ENCODE peak calls at places on chromosomes 12 and 14, in five cellular contexts. Y is K562, Z is GM12878, D is HepG2, V is SK-N-SH. G is an unnamed sample.

GRCh38 chr14:64725360-64725815 is 21.2 kb downstream of the PLEKHG3 start:
- DNase-seq in D (no peak), Y (no peak), Z (no peak), V (no peak), G (no peak)

GRCh38 chr12:127297327-127297726 is 969.6 kb upstream of the TMEM132C start:
- DNase-seq in V (no peak), Y (no peak), D (no peak), Z (no peak), G (no peak)

GRCh38 chr12:91326043-91327027 is 143.7 kb upstream of the DCN start:
- DNase-seq in Z (no peak), D (peak; percentile 34), V (peak; percentile 26), Y (peak; percentile 37), G (peak; percentile 20)

GRCh38 chr14:90599748-90600507 is 203.1 kb downstream of the CALM1 start:
- DNase-seq in D (peak; percentile 3), V (no peak), Z (no peak), Y (no peak), G (no peak)

GRCh38 chr14:101445278-101445677 is 116.0 kb upstream of the DIO3 start:
- DNase-seq in Z (no peak), D (no peak), V (no peak), Y (no peak), G (no peak)

GRCh38 chr14:73261520-73262426 is 24.5 kb downstream of the PAPLN start:
- DNase-seq in V (peak; percentile 29), Y (no peak), Z (no peak), D (no peak), G (no peak)

GRCh38 chr12:116065561-116065960 is 211.9 kb downstream of the MED13L start:
- DNase-seq in Y (no peak), V (no peak), D (no peak), Z (no peak), G (no peak)

GRCh38 chr14:38042356-38042755 is 165.3 kb upstream of the SSTR1 start:
- DNase-seq in Y (no peak), D (peak; percentile 38), V (no peak), Z (no peak), G (no peak)

GRCh38 chr12:118979763-118980406 is 1.5 kb upstream of the SRRM4 start:
- DNase-seq in Z (no peak), V (peak; percentile 73), Y (peak; percentile 72), D (peak; percentile 56), G (peak; percentile 78)

GRCh38 chr14:99215277-99215676 is 56.7 kb downstream of the BCL11B start:
- DNase-seq in V (no peak), D (no peak), Z (no peak), Y (no peak), G (no peak)

GRCh38 chr14:35932659-35933159 is 106.6 kb downstream of the BRMS1L start:
- DNase-seq in Z (peak; percentile 47), D (no peak), Y (no peak), V (no peak), G (no peak)

GRCh38 chr14:79659995-79660975 is 551.0 kb downstream of the DIO2 start:
- DNase-seq in V (no peak), Y (no peak), Z (peak; percentile 40), D (no peak), G (no peak)

GRCh38 chr12:111093428-111094142 is 173.2 kb upstream of the MYL2 start:
- DNase-seq in Y (no peak), D (no peak), V (no peak), Z (peak; percentile 21), G (no peak)

GRCh38 chr12:1619599-1619998 is 9.4 kb upstream of the WNT5B start:
- DNase-seq in V (no peak), Y (no peak), Z (peak; percentile 55), D (no peak), G (no peak)

GRCh38 chr12:71846322-71846940 is 6.9 kb downstream of the TBC1D15 start:
- DNase-seq in V (peak; percentile 15), Z (no peak), Y (no peak), D (peak; percentile 33), G (no peak)

GRCh38 chr14:93736378-93737014 is 51.8 kb downstream of the PRIMA1 start:
- DNase-seq in Z (no peak), D (peak; percentile 16), Y (peak; percentile 14), V (no peak), G (no peak)
- TF ChIP-seq FOXM1 in Z (no peak), D (no peak), Y (no peak), V (no peak), G (no peak)

DNA sequence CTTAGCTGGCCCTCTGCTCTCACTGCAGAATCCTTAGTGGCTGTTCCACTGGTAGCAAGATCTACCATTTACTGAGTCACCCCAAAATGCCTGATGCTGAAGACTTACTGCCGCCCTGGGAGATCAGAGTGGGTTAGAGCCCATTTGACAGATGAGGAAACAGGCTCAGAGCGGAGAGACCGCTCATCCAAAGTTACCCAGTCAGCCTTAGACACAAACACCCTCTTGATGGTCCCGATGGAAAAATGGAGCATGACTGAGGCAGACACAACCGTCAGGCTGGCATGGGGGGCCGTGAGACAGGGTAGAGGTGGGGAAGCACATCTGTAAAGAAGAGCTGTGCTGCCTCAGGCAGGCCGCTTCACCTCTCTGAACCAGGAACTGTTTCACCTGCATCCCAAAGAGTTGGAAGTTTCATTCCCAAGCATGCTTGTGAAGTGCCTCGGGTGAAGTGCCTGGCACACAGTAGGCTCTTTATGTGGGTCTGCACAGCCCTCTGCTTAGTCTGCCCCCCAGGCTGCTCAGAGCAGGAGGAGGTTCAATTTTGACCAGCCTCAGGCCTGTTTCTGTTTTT is 581 bp upstream of the SERPINA1 start:
- DNase-seq in D (no peak), V (no peak), Z (no peak), Y (no peak), G (no peak)
- TF ChIP-seq FOXM1 in D (no peak), V (no peak), Z (no peak), Y (no peak), G (no peak)

GRCh38 chr12:108381793-108382436 is 42.8 kb upstream of the CMKLR1 start:
- DNase-seq in Z (no peak), D (no peak), V (no peak), Y (no peak), G (peak; percentile 23)
- TF ChIP-seq FOXM1 in Z (no peak), D (no peak), V (no peak), Y (no peak), G (no peak)

DNA sequence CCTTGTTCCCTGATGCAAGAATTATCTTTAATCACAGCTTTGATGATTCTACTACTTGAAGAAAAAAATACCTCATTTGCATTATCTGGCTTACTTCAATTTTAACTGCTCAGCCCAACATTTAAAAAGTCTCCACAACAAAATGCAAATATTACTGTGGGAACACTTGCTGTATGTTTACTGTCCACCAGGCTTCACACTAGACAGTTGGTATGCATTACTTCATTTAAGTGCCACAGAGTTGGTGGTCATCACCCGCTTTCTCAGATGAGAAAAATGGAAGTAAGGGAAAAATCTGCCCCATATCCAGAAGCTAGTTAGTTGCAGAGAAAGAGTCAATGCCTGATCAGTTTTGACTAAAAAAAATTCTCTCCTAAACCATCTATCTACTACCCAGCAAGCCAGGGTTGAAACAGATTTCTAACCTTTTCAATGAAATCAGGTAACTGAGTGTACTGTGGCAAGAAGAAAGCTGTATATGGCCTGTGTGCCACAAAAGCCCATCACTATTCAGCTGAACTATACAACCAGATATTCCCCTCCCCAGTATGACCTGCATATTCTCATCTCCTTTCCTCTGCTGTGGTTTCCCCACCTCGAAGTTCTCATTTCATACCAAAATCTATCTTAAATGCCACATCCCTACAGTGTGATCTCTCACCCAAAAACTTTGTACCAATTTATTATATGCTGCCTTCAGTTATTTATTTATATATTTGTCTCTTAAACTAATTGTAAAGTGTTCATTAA is 90.3 kb downstream of the ATP2B1 start:
- DNase-seq in Z (no peak), Y (no peak), D (no peak), V (no peak), G (no peak)
- TF ChIP-seq FOXM1 in Z (no peak), Y (no peak), D (no peak), V (no peak), G (no peak)